ENCODE peak calls at places on chromosomes 12 and 14, in ten cellular contexts. One of them, this sample, is unnamed.
A peak's percentile ranks its signal among the peaks of the same experiment; 100 is the strongest.

GRCh38 chr12:49646871-49647270 is 23.5 kb downstream of the PRPF40B start:
- DNase-seq in ovary: no peak
- DNase-seq in mesendoderm: no peak
- DNase-seq in uterus: no peak
- DNase-seq in stomach: no peak
- DNase-seq in right cardiac atrium: no peak
- DNase-seq in epithelial cell of prostate: no peak
- DNase-seq in neural progenitor cell: no peak
- DNase-seq in heart right ventricle: no peak
- DNase-seq in breast epithelium: no peak
- DNase-seq in this sample: no peak

GRCh38 chr14:106210650-106211049 is 684.3 kb downstream of the TMEM121 start:
- DNase-seq in ovary: no peak
- DNase-seq in mesendoderm: no peak
- DNase-seq in uterus: no peak
- DNase-seq in stomach: no peak
- DNase-seq in right cardiac atrium: no peak
- DNase-seq in epithelial cell of prostate: no peak
- DNase-seq in neural progenitor cell: no peak
- DNase-seq in heart right ventricle: no peak
- DNase-seq in breast epithelium: no peak
- DNase-seq in this sample: no peak

GRCh38 chr14:93963692-93964091 is 12.7 kb downstream of the ASB2 start:
- DNase-seq in ovary: no peak
- DNase-seq in mesendoderm: no peak
- DNase-seq in uterus: no peak
- DNase-seq in stomach: no peak
- DNase-seq in right cardiac atrium: no peak
- DNase-seq in epithelial cell of prostate: no peak
- DNase-seq in neural progenitor cell: no peak
- DNase-seq in heart right ventricle: no peak
- DNase-seq in breast epithelium: no peak
- DNase-seq in this sample: no peak

GRCh38 chr12:117580718-117581062 is 219.3 kb upstream of the NOS1 start:
- DNase-seq in ovary: no peak
- DNase-seq in mesendoderm: peak; percentile 93
- DNase-seq in uterus: peak; percentile 14
- DNase-seq in stomach: no peak
- DNase-seq in right cardiac atrium: peak; percentile 63
- DNase-seq in epithelial cell of prostate: no peak
- DNase-seq in neural progenitor cell: peak; percentile 95
- DNase-seq in heart right ventricle: peak; percentile 11
- DNase-seq in breast epithelium: no peak
- DNase-seq in this sample: peak; percentile 48

GRCh38 chr12:89824822-89825221 is 116.2 kb upstream of the ATP2B1 start:
- DNase-seq in ovary: no peak
- DNase-seq in mesendoderm: no peak
- DNase-seq in uterus: no peak
- DNase-seq in stomach: no peak
- DNase-seq in right cardiac atrium: no peak
- DNase-seq in epithelial cell of prostate: no peak
- DNase-seq in neural progenitor cell: no peak
- DNase-seq in heart right ventricle: no peak
- DNase-seq in breast epithelium: no peak
- DNase-seq in this sample: no peak

GRCh38 chr14:62532186-62532585 is 513.1 kb downstream of the KCNH5 start:
- DNase-seq in ovary: no peak
- DNase-seq in mesendoderm: no peak
- DNase-seq in uterus: no peak
- DNase-seq in stomach: no peak
- DNase-seq in right cardiac atrium: no peak
- DNase-seq in epithelial cell of prostate: no peak
- DNase-seq in neural progenitor cell: no peak
- DNase-seq in heart right ventricle: no peak
- DNase-seq in breast epithelium: no peak
- DNase-seq in this sample: no peak

GRCh38 chr12:49893753-49894752 is 9.6 kb downstream of the FAIM2 start:
- DNase-seq in ovary: no peak
- DNase-seq in mesendoderm: peak; percentile 74
- DNase-seq in uterus: no peak
- DNase-seq in stomach: peak; percentile 71
- DNase-seq in right cardiac atrium: no peak
- DNase-seq in epithelial cell of prostate: peak; percentile 73
- DNase-seq in neural progenitor cell: no peak
- DNase-seq in heart right ventricle: no peak
- DNase-seq in breast epithelium: peak; percentile 90
- DNase-seq in this sample: no peak

GRCh38 chr12:107593713-107594381 is 91.8 kb upstream of the PWP1 start:
- DNase-seq in ovary: no peak
- DNase-seq in mesendoderm: peak; percentile 53
- DNase-seq in uterus: no peak
- DNase-seq in stomach: no peak
- DNase-seq in right cardiac atrium: no peak
- DNase-seq in epithelial cell of prostate: no peak
- DNase-seq in neural progenitor cell: no peak
- DNase-seq in heart right ventricle: no peak
- DNase-seq in breast epithelium: no peak
- DNase-seq in this sample: no peak

GRCh38 chr12:80624986-80625530 is 82.4 kb upstream of the MYF6 start:
- DNase-seq in ovary: no peak
- DNase-seq in mesendoderm: no peak
- DNase-seq in uterus: no peak
- DNase-seq in stomach: no peak
- DNase-seq in right cardiac atrium: no peak
- DNase-seq in epithelial cell of prostate: no peak
- DNase-seq in neural progenitor cell: no peak
- DNase-seq in heart right ventricle: no peak
- DNase-seq in breast epithelium: no peak
- DNase-seq in this sample: no peak

DNA sequence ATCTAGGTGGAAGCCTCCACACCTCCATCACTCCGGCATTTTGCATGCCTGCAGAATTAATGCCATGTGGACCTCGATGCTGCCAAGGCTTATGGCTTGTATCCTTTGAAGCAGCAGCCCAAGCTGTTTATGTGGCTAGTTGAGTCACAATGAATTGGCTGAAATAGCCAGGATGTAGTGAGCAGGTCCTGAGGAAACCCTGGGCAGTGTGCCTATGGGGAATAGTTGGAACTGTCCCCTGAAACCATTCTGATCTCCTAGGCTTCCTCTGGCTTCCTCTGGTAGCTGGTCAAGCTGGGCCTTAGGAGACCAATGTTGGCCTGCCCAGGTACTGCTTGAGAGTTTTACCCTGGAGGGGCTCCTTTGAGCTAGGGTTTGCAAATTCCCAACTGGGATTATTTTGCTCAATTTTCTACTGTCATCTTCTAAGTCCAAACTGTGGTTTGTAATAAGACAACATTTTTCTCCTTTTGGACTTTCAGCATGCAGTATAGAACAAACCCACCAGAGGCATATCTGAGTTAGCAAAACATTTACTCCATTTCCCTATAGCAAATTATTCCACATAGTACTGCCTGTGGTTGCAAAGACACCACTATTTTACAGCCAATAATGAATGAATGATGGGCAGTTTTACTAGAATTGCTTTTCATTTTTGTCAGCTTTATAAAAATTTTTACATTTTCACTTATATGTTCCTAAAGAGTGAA is 85.1 kb upstream of the AMIGO2 start:
- DNase-seq in ovary: no peak
- DNase-seq in mesendoderm: no peak
- DNase-seq in uterus: no peak
- DNase-seq in stomach: no peak
- DNase-seq in right cardiac atrium: no peak
- DNase-seq in epithelial cell of prostate: no peak
- DNase-seq in neural progenitor cell: no peak
- DNase-seq in heart right ventricle: no peak
- DNase-seq in breast epithelium: no peak
- DNase-seq in this sample: peak; percentile 46
- H3K27ac ChIP-seq in ovary: no peak overlapping the region
- H3K27ac ChIP-seq in mesendoderm: no peak overlapping the region
- H3K27ac ChIP-seq in uterus: no peak overlapping the region
- H3K27ac ChIP-seq in stomach: no peak overlapping the region
- H3K27ac ChIP-seq in right cardiac atrium: no peak overlapping the region
- H3K27ac ChIP-seq in epithelial cell of prostate: no peak overlapping the region
- H3K27ac ChIP-seq in neural progenitor cell: no peak overlapping the region
- H3K27ac ChIP-seq in heart right ventricle: no peak overlapping the region
- H3K27ac ChIP-seq in breast epithelium: no peak overlapping the region
- H3K27ac ChIP-seq in this sample: no peak overlapping the region

GRCh38 chr12:46556820-46557524 is 184.4 kb upstream of the SLC38A2 start:
- DNase-seq in ovary: no peak
- DNase-seq in mesendoderm: no peak
- DNase-seq in uterus: no peak
- DNase-seq in stomach: no peak
- DNase-seq in right cardiac atrium: no peak
- DNase-seq in epithelial cell of prostate: peak; percentile 94
- DNase-seq in neural progenitor cell: no peak
- DNase-seq in heart right ventricle: no peak
- DNase-seq in breast epithelium: no peak
- DNase-seq in this sample: no peak

GRCh38 chr12:46555379-46555778 is 182.8 kb upstream of the SLC38A2 start:
- DNase-seq in ovary: no peak
- DNase-seq in mesendoderm: no peak
- DNase-seq in uterus: no peak
- DNase-seq in stomach: no peak
- DNase-seq in right cardiac atrium: no peak
- DNase-seq in epithelial cell of prostate: no peak
- DNase-seq in neural progenitor cell: no peak
- DNase-seq in heart right ventricle: no peak
- DNase-seq in breast epithelium: no peak
- DNase-seq in this sample: no peak

GRCh38 chr12:46554461-46554860 is 181.9 kb upstream of the SLC38A2 start:
- DNase-seq in ovary: no peak
- DNase-seq in mesendoderm: no peak
- DNase-seq in uterus: no peak
- DNase-seq in stomach: no peak
- DNase-seq in right cardiac atrium: no peak
- DNase-seq in epithelial cell of prostate: no peak
- DNase-seq in neural progenitor cell: no peak
- DNase-seq in heart right ventricle: no peak
- DNase-seq in breast epithelium: no peak
- DNase-seq in this sample: no peak

GRCh38 chr12:46557539-46558373 is 185.2 kb upstream of the SLC38A2 start:
- DNase-seq in ovary: no peak
- DNase-seq in mesendoderm: no peak
- DNase-seq in uterus: no peak
- DNase-seq in stomach: no peak
- DNase-seq in right cardiac atrium: no peak
- DNase-seq in epithelial cell of prostate: no peak
- DNase-seq in neural progenitor cell: no peak
- DNase-seq in heart right ventricle: no peak
- DNase-seq in breast epithelium: no peak
- DNase-seq in this sample: no peak

DNA sequence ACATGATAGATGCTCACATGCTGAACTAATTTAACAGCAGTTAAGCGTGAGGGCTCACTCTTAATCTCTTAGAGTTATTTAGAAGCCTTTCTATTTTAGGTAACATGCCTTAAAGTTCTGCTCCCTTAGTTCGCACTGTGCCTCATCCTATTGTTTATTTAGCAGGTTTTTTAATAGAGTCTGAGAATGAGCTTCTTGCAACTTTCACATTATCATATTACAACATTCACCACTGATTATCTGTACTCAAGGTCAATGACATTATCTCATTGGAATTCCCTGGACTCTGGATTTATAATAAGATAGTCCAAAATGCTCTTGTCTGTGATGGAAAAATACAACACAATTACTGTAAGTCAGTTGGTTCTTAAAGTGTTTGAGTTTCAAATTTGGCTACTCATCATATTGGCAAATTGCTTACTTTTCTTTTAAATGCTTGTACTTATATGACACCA is 183.6 kb upstream of the SLC38A2 start:
- DNase-seq in ovary: no peak
- DNase-seq in mesendoderm: no peak
- DNase-seq in uterus: no peak
- DNase-seq in stomach: no peak
- DNase-seq in right cardiac atrium: no peak
- DNase-seq in epithelial cell of prostate: peak; percentile 72
- DNase-seq in neural progenitor cell: no peak
- DNase-seq in heart right ventricle: no peak
- DNase-seq in breast epithelium: no peak
- DNase-seq in this sample: no peak
- H3K27ac ChIP-seq in ovary: no peak overlapping the region
- H3K27ac ChIP-seq in mesendoderm: no peak overlapping the region
- H3K27ac ChIP-seq in uterus: peak overlapping the region; percentile 81
- H3K27ac ChIP-seq in stomach: no peak overlapping the region
- H3K27ac ChIP-seq in right cardiac atrium: no peak overlapping the region
- H3K27ac ChIP-seq in epithelial cell of prostate: peak overlapping the region; percentile 100
- H3K27ac ChIP-seq in neural progenitor cell: no peak overlapping the region
- H3K27ac ChIP-seq in heart right ventricle: peak overlapping the region; percentile 51
- H3K27ac ChIP-seq in breast epithelium: peak overlapping the region; percentile 54
- H3K27ac ChIP-seq in this sample: no peak overlapping the region

GRCh38 chr12:3380200-3381020 is 110.6 kb upstream of the PRMT8 start:
- DNase-seq in ovary: no peak
- DNase-seq in mesendoderm: no peak
- DNase-seq in uterus: no peak
- DNase-seq in stomach: no peak
- DNase-seq in right cardiac atrium: peak; percentile 68
- DNase-seq in epithelial cell of prostate: no peak
- DNase-seq in neural progenitor cell: no peak
- DNase-seq in heart right ventricle: no peak
- DNase-seq in breast epithelium: no peak
- DNase-seq in this sample: no peak
- H3K27ac ChIP-seq in ovary: no peak overlapping the region
- H3K27ac ChIP-seq in mesendoderm: no peak overlapping the region
- H3K27ac ChIP-seq in uterus: no peak overlapping the region
- H3K27ac ChIP-seq in stomach: no peak overlapping the region
- H3K27ac ChIP-seq in right cardiac atrium: no peak overlapping the region
- H3K27ac ChIP-seq in epithelial cell of prostate: no peak overlapping the region
- H3K27ac ChIP-seq in neural progenitor cell: no peak overlapping the region
- H3K27ac ChIP-seq in heart right ventricle: no peak overlapping the region
- H3K27ac ChIP-seq in breast epithelium: peak overlapping the region; percentile 25
- H3K27ac ChIP-seq in this sample: no peak overlapping the region

DNA sequence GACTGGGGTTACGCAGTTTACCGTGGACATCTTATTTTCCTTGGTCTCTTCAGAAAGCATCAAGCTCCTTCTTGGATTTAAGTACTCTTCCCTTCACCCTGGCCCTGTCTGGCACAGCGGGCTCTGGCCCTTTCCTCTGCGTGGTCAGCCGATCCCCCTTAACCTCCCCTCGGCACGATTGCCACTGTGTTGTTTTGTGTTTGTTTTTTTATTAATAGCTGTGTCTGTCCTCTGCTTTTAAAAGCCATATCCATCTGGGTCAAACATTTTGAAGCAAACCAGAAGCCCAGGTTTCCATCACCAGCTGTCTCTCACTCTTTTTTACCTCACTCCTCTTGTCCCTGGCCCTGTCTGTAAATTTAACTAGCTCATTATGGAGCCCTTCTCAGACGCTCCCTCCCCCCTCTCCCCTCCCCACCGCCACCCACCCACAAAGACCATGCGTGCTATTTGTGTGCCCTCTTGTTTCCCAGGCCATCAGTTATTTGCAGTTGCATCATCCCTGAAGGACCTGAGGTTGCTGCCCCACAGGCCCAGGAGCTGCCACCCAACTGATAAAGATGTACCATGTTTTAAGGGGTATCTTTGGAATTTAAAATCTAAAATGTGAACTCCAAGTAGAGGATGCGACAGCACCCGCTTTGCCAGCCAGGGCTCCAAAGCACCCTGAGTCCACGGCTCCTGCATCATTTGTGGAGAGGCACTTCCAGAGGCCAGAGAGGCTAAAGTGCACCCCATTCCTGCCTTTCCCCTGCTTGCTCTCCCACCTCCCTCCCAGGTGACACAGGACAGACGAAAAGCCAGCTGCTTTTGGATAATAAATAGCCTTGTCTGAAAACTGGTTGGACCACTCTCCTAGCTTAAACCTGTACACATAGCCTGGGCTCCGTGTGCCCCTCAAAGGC is 3.9 kb downstream of the BCL11B start:
- DNase-seq in ovary: no peak
- DNase-seq in mesendoderm: peak; percentile 63
- DNase-seq in uterus: no peak
- DNase-seq in stomach: no peak
- DNase-seq in right cardiac atrium: no peak
- DNase-seq in epithelial cell of prostate: no peak
- DNase-seq in neural progenitor cell: no peak
- DNase-seq in heart right ventricle: no peak
- DNase-seq in breast epithelium: no peak
- DNase-seq in this sample: no peak
- H3K27ac ChIP-seq in ovary: no peak overlapping the region
- H3K27ac ChIP-seq in mesendoderm: peak overlapping the region; percentile 62
- H3K27ac ChIP-seq in uterus: no peak overlapping the region
- H3K27ac ChIP-seq in stomach: peak overlapping the region; percentile 37
- H3K27ac ChIP-seq in right cardiac atrium: no peak overlapping the region
- H3K27ac ChIP-seq in epithelial cell of prostate: no peak overlapping the region
- H3K27ac ChIP-seq in neural progenitor cell: no peak overlapping the region
- H3K27ac ChIP-seq in heart right ventricle: no peak overlapping the region
- H3K27ac ChIP-seq in breast epithelium: peak overlapping the region; percentile 21
- H3K27ac ChIP-seq in this sample: no peak overlapping the region

This sample was measured in aorta.